ENCODE peak calls at places on chromosome 4, in five cellular contexts. S is coronary artery, Q is BJ, F is fibroblast of pulmonary artery, C is upper lobe of right lung. I is an unnamed sample.

GRCh38 chr4:151202851-151203455 is 74.0 kb upstream of the PRSS48 start:
- DNase-seq in S (no peak), Q (no peak), F (peak; percentile 73), C (no peak), I (no peak)

GRCh38 chr4:40897557-40898203 is 147.9 kb downstream of the NSUN7 start:
- DNase-seq in S (no peak), Q (no peak), F (peak; percentile 64), C (peak; percentile 85), I (peak; percentile 73)

GRCh38 chr4:76979236-76979635 is 29.7 kb downstream of the SEPTIN11 start:
- DNase-seq in S (no peak), Q (no peak), F (no peak), C (no peak), I (no peak)

GRCh38 chr4:78622253-78622979 is 70.8 kb downstream of the ANXA3 start:
- DNase-seq in S (no peak), Q (no peak), F (peak; percentile 69), C (no peak), I (no peak)

GRCh38 chr4:132866616-132867015 is 282.5 kb upstream of the PCDH10 start:
- DNase-seq in S (no peak), Q (no peak), F (no peak), C (no peak), I (no peak)

GRCh38 chr4:2402053-2402452 is 16.4 kb downstream of the ZFYVE28 start:
- DNase-seq in S (no peak), Q (no peak), F (peak; percentile 55), C (peak; percentile 80), I (no peak)

GRCh38 chr4:145609494-145610427 is 9.4 kb upstream of the MMAA start:
- DNase-seq in S (no peak), Q (no peak), F (peak; percentile 88), C (no peak), I (peak; percentile 83)

GRCh38 chr4:159191989-159192388 is 89.1 kb downstream of the RAPGEF2 start:
- DNase-seq in S (no peak), Q (no peak), F (peak; percentile 69), C (no peak), I (no peak)

GRCh38 chr4:7582313-7583096 is 147.8 kb upstream of the PSAPL1 start:
- DNase-seq in S (no peak), Q (no peak), F (no peak), C (no peak), I (no peak)

GRCh38 chr4:6776920-6777635 is 5.4 kb upstream of the KIAA0232 start:
- DNase-seq in S (no peak), Q (no peak), F (no peak), C (no peak), I (no peak)

GRCh38 chr4:105784761-105785160 is 76.2 kb downstream of the GSTCD start:
- DNase-seq in S (no peak), Q (no peak), F (no peak), C (no peak), I (no peak)

GRCh38 chr4:163618845-163619244 is 124.4 kb downstream of the TMA16 start:
- DNase-seq in S (no peak), Q (no peak), F (no peak), C (no peak), I (no peak)

GRCh38 chr4:158998624-158999023 is 104.3 kb upstream of the RAPGEF2 start:
- DNase-seq in S (no peak), Q (no peak), F (no peak), C (no peak), I (no peak)

GRCh38 chr4:121156822-121157769 is 7.0 kb downstream of the TNIP3 start:
- DNase-seq in S (no peak), Q (no peak), F (peak; percentile 42), C (peak; percentile 77), I (no peak)

GRCh38 chr4:87240341-87240740 is 19.9 kb upstream of the KLHL8 start:
- DNase-seq in S (no peak), Q (no peak), F (no peak), C (no peak), I (no peak)

GRCh38 chr4:119536572-119537528 is 91.8 kb downstream of the PDE5A start:
- DNase-seq in S (no peak), Q (no peak), F (peak; percentile 49), C (no peak), I (no peak)

GRCh38 chr4:90120815-90121214 is 6.4 kb upstream of the CCSER1 start:
- DNase-seq in S (no peak), Q (no peak), F (no peak), C (no peak), I (no peak)

DNA sequence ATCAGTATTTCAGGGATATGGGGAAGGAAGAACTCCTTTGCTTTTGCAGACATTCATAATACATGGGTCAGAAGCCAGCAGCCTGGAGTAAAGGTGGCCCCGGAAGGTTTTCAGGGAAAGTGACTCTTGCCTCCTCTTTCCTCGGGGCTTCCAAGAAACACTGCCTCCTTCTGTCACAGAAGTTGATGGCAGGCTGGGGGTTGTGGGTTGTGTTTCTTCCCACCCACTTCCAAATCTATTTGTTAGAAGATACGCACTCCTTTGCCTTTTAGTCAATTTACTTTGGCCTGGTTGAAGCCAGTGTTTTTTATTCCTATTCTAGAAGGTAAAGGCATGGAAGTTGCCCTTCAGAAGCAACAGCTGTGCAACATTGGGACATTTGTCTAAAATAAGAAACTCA is 19.7 kb downstream of the KIT start:
- DNase-seq in S (no peak), Q (no peak), F (no peak), C (no peak), I (no peak)
- TF ChIP-seq CTCF in S (no peak), Q (no peak), F (no peak), C (no peak), I (no peak)

DNA sequence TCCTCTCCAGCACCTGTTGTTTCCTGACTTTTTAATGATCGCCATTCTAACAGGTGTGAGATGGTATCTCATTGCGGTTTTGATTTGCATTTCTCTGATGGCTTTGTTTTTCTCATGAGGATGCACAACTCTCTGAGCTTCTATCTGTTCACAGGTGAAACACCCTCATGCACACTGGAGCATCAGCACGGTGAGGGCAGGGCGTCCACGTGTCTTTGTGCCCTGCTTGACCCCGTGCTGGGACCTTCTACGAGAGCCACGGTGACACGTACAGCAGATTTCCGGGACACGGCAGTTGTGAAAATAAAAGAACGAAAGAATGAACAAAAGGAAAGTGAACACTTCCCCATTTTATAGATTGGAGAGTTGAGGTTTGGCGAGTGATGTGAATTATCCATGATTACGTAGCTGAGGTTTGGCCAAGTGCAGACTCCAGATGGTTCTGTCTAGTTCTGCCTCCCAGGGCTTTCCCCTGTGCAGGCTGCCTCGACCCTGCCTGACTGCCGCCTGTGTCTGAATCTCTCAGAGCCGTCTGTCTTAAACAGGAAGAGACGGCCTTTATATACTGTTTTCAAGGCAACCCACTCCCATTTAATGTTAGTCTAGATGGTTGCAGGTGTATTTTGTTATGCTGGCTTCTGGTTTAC is 67.8 kb upstream of the SORBS2 start:
- DNase-seq in S (no peak), Q (no peak), F (no peak), C (no peak), I (no peak)
- H3K4me3 ChIP-seq in S (no peak overlapping the region), Q (no peak overlapping the region), F (no peak overlapping the region), C (no peak overlapping the region), I (no peak overlapping the region)

GRCh38 chr4:189436207-189436606 is 504.5 kb upstream of the FRG1 start:
- DNase-seq in S (no peak), Q (no peak), F (no peak), C (no peak), I (no peak)
- TF ChIP-seq CTCF in S (no peak), Q (no peak), F (no peak), C (no peak), I (no peak)

GRCh38 chr4:55636622-55636999 is 513 bp upstream of the NMU start:
- DNase-seq in S (no peak), Q (no peak), F (no peak), C (no peak), I (no peak)
- H3K4me3 ChIP-seq in S (peak overlapping the region; percentile 78), Q (no peak overlapping the region), F (peak overlapping the region; percentile 24), C (peak overlapping the region; percentile 42), I (no peak overlapping the region)

DNA sequence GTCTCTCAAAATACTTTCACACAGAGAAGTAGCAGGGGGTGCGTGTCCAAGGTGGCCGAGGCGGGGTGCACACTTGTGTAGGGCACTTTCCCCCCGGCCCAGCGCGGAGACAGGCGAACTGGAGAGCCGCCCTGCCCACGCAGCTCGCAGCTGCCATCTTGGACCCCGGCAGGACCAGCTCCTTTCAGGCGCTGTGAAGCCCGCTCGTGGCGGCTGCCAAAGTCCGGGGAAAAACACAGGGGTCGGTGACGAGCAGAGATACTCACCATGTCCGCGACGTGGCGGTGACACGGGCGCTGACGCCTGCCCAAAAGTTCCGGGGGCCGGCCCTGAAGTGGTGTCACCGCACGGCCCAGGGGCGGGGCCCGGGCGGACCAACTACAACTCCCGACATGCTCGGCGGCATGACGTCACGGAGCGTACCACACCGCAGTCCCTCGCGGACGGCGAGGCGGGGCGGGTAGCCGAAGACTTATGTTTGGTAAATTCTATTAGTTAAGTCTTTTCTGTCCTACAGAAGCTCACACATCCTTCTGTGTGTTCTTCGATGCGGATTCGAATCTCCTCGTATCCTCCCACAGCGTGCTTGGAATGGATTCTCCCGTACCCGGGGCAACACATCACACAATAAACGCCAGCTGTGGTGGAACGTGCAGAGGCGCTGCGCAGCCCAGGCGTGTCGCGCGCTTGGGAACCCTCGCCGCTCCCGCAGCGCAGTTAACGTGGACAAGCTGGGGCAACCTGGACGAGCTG is at the start of gene UFSP2:
- DNase-seq in S (peak; percentile 94), Q (peak; percentile 37), F (peak; percentile 93), C (peak; percentile 92), I (peak; percentile 94)
- TF ChIP-seq CTCF in S (no peak), Q (no peak), F (no peak), C (no peak), I (no peak)

I was measured in GM12865.